ENCODE peak calls at places on chromosomes 3 and 15, in five cellular contexts. Q is IMR-90, N is neuronal stem cell, U is mesendoderm, E is mesenchymal stem cell. P is an unnamed sample.

GRCh38 chr3:66931699-66932098 is 66.4 kb upstream of the KBTBD8 start:
- DNase-seq in Q (no peak), N (no peak), U (peak), E (no peak), P (no peak)

GRCh38 chr3:12934431-12934830 is 93.1 kb upstream of the RPL32 start:
- DNase-seq in Q (no peak), N (no peak), U (no peak), E (no peak), P (no peak)

GRCh38 chr15:77852241-77853007 is 219.7 kb upstream of the LINGO1 start:
- DNase-seq in Q (no peak), N (no peak), U (no peak), E (no peak), P (peak)

GRCh38 chr3:117104792-117105191 is 395.2 kb downstream of the TUSC7 start:
- DNase-seq in Q (peak), N (no peak), U (peak), E (no peak), P (peak)

GRCh38 chr3:126535636-126536035 is 11.7 kb downstream of the CHST13 start:
- DNase-seq in Q (no peak), N (no peak), U (no peak), E (no peak), P (no peak)

GRCh38 chr3:182370949-182371348 is 422.4 kb upstream of the ATP11B start:
- DNase-seq in Q (no peak), N (no peak), U (no peak), E (peak), P (no peak)

GRCh38 chr3:145727416-145727930 is 433.5 kb downstream of the PLOD2 start:
- DNase-seq in Q (no peak), N (no peak), U (no peak), E (no peak), P (no peak)

GRCh38 chr3:158127250-158128219 is 17.6 kb downstream of the RSRC1 start:
- DNase-seq in Q (peak), N (no peak), U (peak), E (peak), P (no peak)

GRCh38 chr15:40928351-40928974 is 677 bp upstream of the DLL4 start:
- DNase-seq in Q (no peak), N (no peak), U (peak), E (no peak), P (peak)

GRCh38 chr15:62571072-62571471 is 406.0 kb upstream of the C2CD4B start:
- DNase-seq in Q (no peak), N (no peak), U (no peak), E (no peak), P (no peak)

GRCh38 chr3:2772803-2773202 is 337.4 kb downstream of the IL5RA start:
- DNase-seq in Q (no peak), N (no peak), U (no peak), E (no peak), P (no peak)

GRCh38 chr3:191566469-191566868 is 105.5 kb downstream of the PYDC2 start:
- DNase-seq in Q (no peak), N (no peak), U (no peak), E (peak), P (no peak)

GRCh38 chr3:141050913-141051632 is at the start of gene SPSB4:
- DNase-seq in Q (peak), N (peak), U (peak), E (peak), P (peak)

GRCh38 chr15:63203451-63204090 is 14.2 kb downstream of the RAB8B start:
- DNase-seq in Q (peak), N (no peak), U (no peak), E (no peak), P (no peak)

GRCh38 chr3:141052570-141053069 is 1.5 kb downstream of the SPSB4 start:
- DNase-seq in Q (no peak), N (no peak), U (peak), E (no peak), P (peak)

GRCh38 chr15:99925661-99926461 is 192.6 kb upstream of the LYSMD4 start:
- DNase-seq in Q (no peak), N (peak), U (peak), E (peak), P (peak)

GRCh38 chr3:56987238-56987932 is 73.1 kb upstream of the SPATA12 start:
- DNase-seq in Q (no peak), N (no peak), U (peak), E (no peak), P (peak)

GRCh38 chr3:156677536-156677935 is 3.1 kb downstream of the TIPARP start:
- DNase-seq in Q (no peak), N (no peak), U (no peak), E (peak), P (no peak)

GRCh38 chr3:188196232-188196990 is 42.5 kb downstream of the LPP start:
- DNase-seq in Q (peak), N (no peak), U (no peak), E (peak), P (no peak)

GRCh38 chr3:183447206-183448001 is 19.0 kb upstream of the MCF2L2 start:
- DNase-seq in Q (peak), N (peak), U (peak), E (peak), P (peak)

GRCh38 chr3:82715091-82715856 is 953.8 kb upstream of the GBE1 start:
- DNase-seq in Q (no peak), N (no peak), U (no peak), E (no peak), P (no peak)

GRCh38 chr3:32506466-32506865 is 3.8 kb upstream of the CMTM6 start:
- DNase-seq in Q (no peak), N (no peak), U (no peak), E (no peak), P (no peak)

GRCh38 chr15:57969355-57969754 is 96.2 kb downstream of the ALDH1A2 start:
- DNase-seq in Q (no peak), N (no peak), U (peak), E (no peak), P (no peak)

GRCh38 chr3:25452185-25452584 is 24.1 kb downstream of the RARB start:
- DNase-seq in Q (no peak), N (no peak), U (no peak), E (no peak), P (no peak)

GRCh38 chr3:17740703-17741102 is 1.7 kb downstream of the TBC1D5 start:
- DNase-seq in Q (peak), N (no peak), U (peak), E (peak), P (no peak)

GRCh38 chr3:8110966-8111798 is 390.4 kb upstream of the LMCD1 start:
- DNase-seq in Q (peak), N (peak), U (peak), E (peak), P (peak)

GRCh38 chr3:17634201-17634600 is 108.2 kb downstream of the TBC1D5 start:
- DNase-seq in Q (no peak), N (no peak), U (no peak), E (no peak), P (no peak)

GRCh38 chr15:40511472-40512133 is 40.8 kb downstream of the CHST14 start:
- DNase-seq in Q (no peak), N (no peak), U (peak), E (peak), P (peak)

GRCh38 chr15:91478717-91479191 is 374.8 kb upstream of the SLCO3A1 start:
- DNase-seq in Q (no peak), N (no peak), U (no peak), E (no peak), P (no peak)

GRCh38 chr3:45787551-45787950 is 8.8 kb downstream of the SLC6A20 start:
- DNase-seq in Q (no peak), N (no peak), U (no peak), E (no peak), P (no peak)

GRCh38 chr3:46208167-46208704 is at the start of gene CCR1:
- DNase-seq in Q (peak), N (peak), U (peak), E (peak), P (peak)

DNA sequence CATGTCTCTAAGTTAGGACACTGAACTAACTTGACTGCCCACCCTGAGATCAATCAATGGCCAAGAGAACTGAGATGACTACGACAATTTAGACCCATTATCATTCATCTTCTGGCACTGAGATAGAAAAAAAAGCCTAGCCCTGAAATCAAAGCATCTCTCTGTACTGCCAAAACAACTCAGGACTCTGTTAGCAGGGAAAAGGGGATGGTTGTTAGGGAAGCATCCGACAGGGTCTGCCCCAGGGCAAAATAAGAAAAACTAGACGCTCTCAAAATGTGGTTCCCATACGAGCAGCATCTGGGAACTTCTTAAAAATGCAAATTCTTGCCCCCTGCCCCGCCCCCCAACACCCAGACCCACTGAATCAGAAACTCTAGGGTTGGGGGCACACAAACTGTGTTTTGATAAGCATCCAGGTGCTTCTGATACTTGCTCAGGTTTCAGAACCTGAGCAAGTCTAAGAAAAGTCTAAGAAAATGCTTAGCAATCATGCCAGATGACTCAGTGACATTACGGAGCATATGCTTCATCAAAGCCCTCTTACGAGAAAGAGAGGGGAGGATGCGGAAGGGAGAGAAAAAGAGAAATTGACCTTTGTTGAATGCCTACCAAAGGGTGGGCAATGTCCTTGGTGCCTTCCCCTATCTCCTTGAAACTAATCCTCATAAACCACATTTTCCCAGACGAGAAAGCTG is 172.8 kb upstream of the HES1 start:
- DNase-seq in Q (no peak), N (no peak), U (no peak), E (no peak), P (no peak)
- H2BK15ac ChIP-seq in Q (no peak), N (no peak), U (no peak), E (no peak), P (no peak)

DNA sequence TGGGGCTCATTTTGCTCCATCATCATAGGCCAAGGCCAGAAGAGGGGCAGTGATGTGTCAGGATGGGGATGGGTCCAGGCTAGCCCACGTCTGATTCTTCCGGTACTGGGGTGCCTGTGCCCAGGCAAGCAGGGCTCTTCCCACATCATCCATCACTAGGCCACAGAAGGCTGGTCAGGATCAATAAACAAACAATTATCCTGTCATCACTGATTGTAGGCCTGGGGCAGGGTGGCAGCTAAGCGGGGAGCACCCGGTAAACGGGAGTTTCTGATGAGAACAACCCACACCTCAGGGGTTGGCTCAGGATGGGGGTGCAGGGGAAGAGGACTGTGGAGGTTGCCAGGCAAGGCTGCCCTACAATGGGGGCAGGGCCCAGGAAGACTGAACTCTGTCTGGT is 18.1 kb upstream of the CACNA2D2 start:
- DNase-seq in Q (no peak), N (no peak), U (no peak), E (no peak), P (no peak)
- H2BK15ac ChIP-seq in Q (no peak), N (no peak), U (no peak), E (no peak), P (no peak)

GRCh38 chr3:128281461-128282367 is 128.4 kb downstream of the EEFSEC start:
- DNase-seq in Q (no peak), N (no peak), U (no peak), E (no peak), P (no peak)
- H2BK15ac ChIP-seq in Q (no peak), N (peak), U (no peak), E (no peak), P (no peak)

GRCh38 chr15:33109345-33109744 is 85.2 kb downstream of the FMN1 start:
- DNase-seq in Q (no peak), N (no peak), U (no peak), E (no peak), P (no peak)

GRCh38 chr15:33112541-33113105 is 81.9 kb downstream of the FMN1 start:
- DNase-seq in Q (no peak), N (no peak), U (no peak), E (no peak), P (no peak)

GRCh38 chr15:33111051-33111451 is 83.5 kb downstream of the FMN1 start:
- DNase-seq in Q (peak), N (no peak), U (peak), E (no peak), P (no peak)

GRCh38 chr15:33107950-33108349 is 86.6 kb downstream of the FMN1 start:
- DNase-seq in Q (peak), N (no peak), U (no peak), E (no peak), P (no peak)

GRCh38 chr15:33108518-33108917 is 86.0 kb downstream of the FMN1 start:
- DNase-seq in Q (no peak), N (no peak), U (peak), E (no peak), P (no peak)
- H2BK15ac ChIP-seq in Q (peak), N (no peak), U (no peak), E (no peak), P (no peak)

GRCh38 chr15:73803806-73804205 is 50.7 kb upstream of the INSYN1 start:
- DNase-seq in Q (no peak), N (no peak), U (no peak), E (no peak), P (no peak)
- H2BK15ac ChIP-seq in Q (no peak), N (no peak), U (no peak), E (no peak), P (no peak)

DNA sequence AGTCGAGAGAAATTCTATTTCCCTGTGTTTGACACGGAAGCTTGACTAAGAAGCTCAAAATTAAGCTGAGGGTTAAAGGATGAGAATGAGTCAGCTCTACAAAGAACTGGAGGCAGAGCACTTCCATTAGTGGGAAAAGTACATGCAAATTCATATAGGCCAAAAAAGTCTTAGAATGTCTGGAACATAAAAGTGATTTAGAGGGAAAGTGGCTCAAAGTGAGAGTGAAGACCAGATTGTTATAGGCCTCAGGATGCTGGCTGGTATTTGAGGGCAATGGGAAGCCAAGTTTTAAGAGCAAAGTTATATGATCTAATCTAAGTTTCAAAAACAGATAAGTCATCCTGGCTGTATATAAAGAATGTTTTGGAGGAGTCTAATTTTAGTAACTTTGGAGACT is 857.3 kb downstream of the NAALADL2 start:
- DNase-seq in Q (peak), N (no peak), U (no peak), E (peak), P (no peak)
- H2BK15ac ChIP-seq in Q (no peak), N (no peak), U (no peak), E (no peak), P (no peak)

GRCh38 chr3:5023777-5024346 is 44.6 kb downstream of the BHLHE40 start:
- DNase-seq in Q (no peak), N (no peak), U (no peak), E (no peak), P (no peak)

GRCh38 chr3:5029715-5030114 is 50.5 kb downstream of the BHLHE40 start:
- DNase-seq in Q (no peak), N (no peak), U (no peak), E (no peak), P (no peak)

GRCh38 chr3:5022966-5023776 is 43.9 kb downstream of the BHLHE40 start:
- DNase-seq in Q (peak), N (no peak), U (peak), E (peak), P (peak)

GRCh38 chr3:5022187-5022965 is 43.1 kb downstream of the BHLHE40 start:
- DNase-seq in Q (peak), N (no peak), U (no peak), E (peak), P (no peak)

GRCh38 chr3:5026046-5026362 is 46.8 kb downstream of the BHLHE40 start:
- DNase-seq in Q (no peak), N (no peak), U (no peak), E (no peak), P (no peak)
- H2BK15ac ChIP-seq in Q (peak), N (no peak), U (no peak), E (no peak), P (no peak)

GRCh38 chr3:39292961-39293360 is 13.1 kb upstream of the CX3CR1 start:
- DNase-seq in Q (no peak), N (no peak), U (no peak), E (no peak), P (no peak)

GRCh38 chr3:39291903-39292329 is 12.1 kb upstream of the CX3CR1 start:
- DNase-seq in Q (peak), N (peak), U (peak), E (peak), P (peak)

GRCh38 chr3:39296197-39297077 is 16.6 kb upstream of the CX3CR1 start:
- DNase-seq in Q (no peak), N (no peak), U (no peak), E (no peak), P (no peak)

GRCh38 chr3:39294446-39295183 is 14.8 kb upstream of the CX3CR1 start:
- DNase-seq in Q (no peak), N (no peak), U (no peak), E (no peak), P (no peak)

DNA sequence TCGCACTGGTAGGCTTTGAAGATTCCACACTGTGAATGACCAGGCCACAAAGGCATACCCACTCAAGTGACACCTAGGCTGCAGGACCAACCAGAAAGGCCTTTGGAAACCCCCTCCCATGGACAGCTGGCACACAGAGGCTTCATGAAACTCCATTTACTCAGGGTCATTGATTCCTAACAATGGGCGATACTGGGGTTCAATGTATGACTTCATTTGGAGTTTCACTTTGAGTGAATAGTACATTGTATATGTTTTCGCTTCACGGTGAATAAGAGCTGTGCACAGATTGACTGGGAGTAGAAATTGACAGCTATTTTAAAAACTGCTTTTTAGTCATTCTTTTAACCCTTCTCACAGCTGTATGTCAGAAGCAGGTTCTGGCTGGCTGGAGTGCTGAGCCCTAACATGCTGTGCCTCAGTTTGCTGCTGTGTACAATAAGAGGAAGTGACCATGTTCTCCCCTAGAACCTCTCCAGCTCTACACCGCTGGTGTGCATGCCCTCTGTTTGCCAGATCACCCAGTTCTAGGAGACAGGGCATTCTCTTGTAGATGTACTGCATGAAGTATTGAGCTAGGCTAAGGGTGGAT is 15.4 kb upstream of the CX3CR1 start:
- DNase-seq in Q (no peak), N (no peak), U (no peak), E (no peak), P (no peak)
- H2BK15ac ChIP-seq in Q (no peak), N (no peak), U (no peak), E (no peak), P (no peak)

P was measured in H9.